ENCODE peak calls at places on chromosomes 6 and 20, in five cellular contexts. One of them, this sample, is unnamed.

GRCh38 chr20:2873747-2874041 is 413 bp downstream of the PTPRA start:
- DNase-seq in AG04449: no peak
- DNase-seq in uterus: peak
- DNase-seq in lower lobe of right lung: peak
- DNase-seq in IMR-90: peak
- DNase-seq in this sample: no peak

GRCh38 chr6:56685102-56685733 is 42.5 kb upstream of the DST start:
- DNase-seq in lower lobe of right lung: no peak
- DNase-seq in uterus: no peak
- DNase-seq in AG04449: no peak
- DNase-seq in IMR-90: no peak
- DNase-seq in this sample: no peak

GRCh38 chr6:116847234-116847633 is 18.4 kb upstream of the GPRC6A start:
- DNase-seq in uterus: no peak
- DNase-seq in AG04449: no peak
- DNase-seq in IMR-90: peak
- DNase-seq in lower lobe of right lung: no peak
- DNase-seq in this sample: peak

GRCh38 chr6:99308788-99309187 is 40.7 kb downstream of the FAXC start:
- DNase-seq in uterus: no peak
- DNase-seq in IMR-90: no peak
- DNase-seq in AG04449: no peak
- DNase-seq in lower lobe of right lung: no peak
- DNase-seq in this sample: no peak

GRCh38 chr6:29627762-29628418 is 5.1 kb downstream of the GABBR1 start:
- DNase-seq in AG04449: no peak
- DNase-seq in uterus: peak
- DNase-seq in IMR-90: peak
- DNase-seq in lower lobe of right lung: peak
- DNase-seq in this sample: peak

GRCh38 chr6:136614994-136615393 is 64.8 kb upstream of the MAP7 start:
- DNase-seq in IMR-90: no peak
- DNase-seq in uterus: no peak
- DNase-seq in AG04449: no peak
- DNase-seq in lower lobe of right lung: no peak
- DNase-seq in this sample: no peak

GRCh38 chr6:57108691-57109090 is 18.7 kb downstream of the ZNF451 start:
- DNase-seq in lower lobe of right lung: no peak
- DNase-seq in uterus: no peak
- DNase-seq in AG04449: no peak
- DNase-seq in IMR-90: no peak
- DNase-seq in this sample: no peak

GRCh38 chr20:15899972-15900371 is 673.3 kb downstream of the KIF16B start:
- DNase-seq in IMR-90: no peak
- DNase-seq in AG04449: no peak
- DNase-seq in lower lobe of right lung: no peak
- DNase-seq in uterus: no peak
- DNase-seq in this sample: no peak

GRCh38 chr6:157246048-157246630 is 77.2 kb downstream of the TMEM242 start:
- DNase-seq in IMR-90: no peak
- DNase-seq in AG04449: no peak
- DNase-seq in uterus: peak
- DNase-seq in lower lobe of right lung: no peak
- DNase-seq in this sample: no peak

GRCh38 chr6:153927867-153928266 is 111.2 kb upstream of the OPRM1 start:
- DNase-seq in AG04449: no peak
- DNase-seq in lower lobe of right lung: no peak
- DNase-seq in uterus: no peak
- DNase-seq in IMR-90: no peak
- DNase-seq in this sample: no peak

GRCh38 chr20:12528591-12529041 is 480.2 kb upstream of the SPTLC3 start:
- DNase-seq in uterus: no peak
- DNase-seq in AG04449: no peak
- DNase-seq in IMR-90: no peak
- DNase-seq in lower lobe of right lung: no peak
- DNase-seq in this sample: no peak

GRCh38 chr6:28683945-28684538 is 158.4 kb downstream of the GPX5 start:
- DNase-seq in uterus: no peak
- DNase-seq in IMR-90: peak
- DNase-seq in AG04449: no peak
- DNase-seq in lower lobe of right lung: no peak
- DNase-seq in this sample: no peak

GRCh38 chr20:36796117-36796516 is 22.6 kb upstream of the DSN1 start:
- DNase-seq in IMR-90: no peak
- DNase-seq in uterus: no peak
- DNase-seq in AG04449: no peak
- DNase-seq in lower lobe of right lung: no peak
- DNase-seq in this sample: no peak

GRCh38 chr20:36569847-36570429 is 3.5 kb upstream of the TGIF2 start:
- DNase-seq in lower lobe of right lung: no peak
- DNase-seq in uterus: no peak
- DNase-seq in IMR-90: peak
- DNase-seq in AG04449: no peak
- DNase-seq in this sample: no peak

DNA sequence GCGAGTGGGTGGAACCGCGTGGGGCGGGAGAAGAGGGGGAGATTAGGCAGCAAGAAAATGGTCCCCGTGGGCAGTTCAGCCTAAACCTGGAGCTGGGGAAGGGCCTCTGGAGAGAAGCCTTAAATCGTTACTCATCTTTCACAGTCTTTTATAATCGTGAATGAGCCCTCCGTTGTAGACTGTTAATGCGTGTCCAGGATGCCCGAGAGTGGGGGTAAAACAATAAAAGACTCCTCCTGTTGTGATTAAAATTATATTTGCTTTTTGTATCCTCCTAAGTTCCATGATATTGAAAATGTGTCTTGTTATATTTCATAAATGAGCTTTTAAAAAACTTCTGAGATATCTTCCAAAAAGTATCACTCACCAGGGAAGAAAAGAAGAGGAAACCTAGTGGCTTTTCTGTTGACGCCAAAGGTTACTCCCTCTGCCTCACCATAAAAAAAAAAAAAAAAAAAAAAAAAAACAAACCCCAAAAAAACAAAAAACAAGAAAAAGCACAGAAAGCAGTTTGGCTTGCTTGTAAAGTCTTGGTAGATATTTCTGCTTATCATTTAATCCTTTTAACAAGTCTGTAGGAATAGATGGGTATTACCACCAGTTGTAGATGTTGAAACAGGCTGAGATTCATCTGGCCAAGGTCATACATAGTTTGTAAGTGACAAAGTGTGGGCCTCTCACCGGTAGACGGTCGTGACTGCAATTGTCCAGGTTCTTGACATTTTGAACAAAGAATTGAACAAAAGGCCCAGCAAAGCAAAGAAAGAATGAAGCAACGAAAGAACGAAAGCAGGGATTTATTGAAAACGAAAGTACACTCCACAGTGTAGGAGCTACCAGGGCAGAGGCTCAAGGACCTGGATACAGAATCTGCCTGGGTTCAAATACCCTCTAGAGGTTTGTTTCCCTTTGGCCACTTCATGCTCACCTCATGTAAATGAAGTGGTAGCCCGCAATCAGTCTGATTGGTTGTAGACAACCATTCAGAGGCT is 11.4 kb upstream of the ELOVL5 start:
- DNase-seq in AG04449: no peak
- DNase-seq in IMR-90: peak
- DNase-seq in uterus: no peak
- DNase-seq in lower lobe of right lung: no peak
- DNase-seq in this sample: no peak
- H3K4me3 ChIP-seq in AG04449: peak
- H3K4me3 ChIP-seq in IMR-90: peak
- H3K4me3 ChIP-seq in uterus: peak
- H3K4me3 ChIP-seq in lower lobe of right lung: peak
- H3K4me3 ChIP-seq in this sample: peak

GRCh38 chr6:34565722-34566137 is 9.6 kb upstream of the SPDEF start:
- DNase-seq in AG04449: no peak
- DNase-seq in lower lobe of right lung: no peak
- DNase-seq in IMR-90: no peak
- DNase-seq in uterus: no peak
- DNase-seq in this sample: no peak
- TF ChIP-seq CTCF in AG04449: no peak
- TF ChIP-seq CTCF in lower lobe of right lung: no peak
- TF ChIP-seq CTCF in IMR-90: no peak
- TF ChIP-seq CTCF in uterus: no peak
- TF ChIP-seq CTCF in this sample: no peak

DNA sequence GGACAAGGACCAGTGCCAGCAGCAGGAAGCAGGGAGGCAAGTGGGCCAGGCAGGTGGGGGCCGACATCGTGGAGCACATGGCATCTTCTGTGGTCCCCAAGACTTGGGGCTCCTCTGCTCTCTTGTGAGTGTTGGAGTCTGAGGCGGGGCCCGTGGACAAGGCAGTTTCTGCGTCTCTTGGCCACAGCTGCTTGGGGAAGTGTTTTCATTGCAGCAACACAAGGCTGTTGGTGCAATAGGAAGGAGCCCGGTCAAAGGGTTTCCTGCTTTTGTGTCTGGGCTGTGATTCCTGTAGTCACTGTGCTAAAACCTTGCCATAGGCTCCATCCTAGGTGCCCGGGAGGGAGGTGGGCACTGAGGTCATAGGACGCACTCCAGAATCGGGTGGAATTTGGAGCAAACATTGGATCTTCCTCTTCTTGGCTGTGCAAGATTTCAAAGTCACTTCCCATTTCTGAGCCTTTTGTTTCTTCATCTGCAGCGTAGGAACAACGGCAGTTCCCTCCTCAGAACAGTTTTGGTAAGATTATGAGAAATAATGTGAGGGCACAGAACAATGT is at the start of gene SIRPB2:
- DNase-seq in AG04449: no peak
- DNase-seq in lower lobe of right lung: peak
- DNase-seq in IMR-90: no peak
- DNase-seq in uterus: no peak
- DNase-seq in this sample: no peak
- H3K4me3 ChIP-seq in AG04449: no peak
- H3K4me3 ChIP-seq in lower lobe of right lung: peak
- H3K4me3 ChIP-seq in IMR-90: no peak
- H3K4me3 ChIP-seq in uterus: no peak
- H3K4me3 ChIP-seq in this sample: no peak

DNA sequence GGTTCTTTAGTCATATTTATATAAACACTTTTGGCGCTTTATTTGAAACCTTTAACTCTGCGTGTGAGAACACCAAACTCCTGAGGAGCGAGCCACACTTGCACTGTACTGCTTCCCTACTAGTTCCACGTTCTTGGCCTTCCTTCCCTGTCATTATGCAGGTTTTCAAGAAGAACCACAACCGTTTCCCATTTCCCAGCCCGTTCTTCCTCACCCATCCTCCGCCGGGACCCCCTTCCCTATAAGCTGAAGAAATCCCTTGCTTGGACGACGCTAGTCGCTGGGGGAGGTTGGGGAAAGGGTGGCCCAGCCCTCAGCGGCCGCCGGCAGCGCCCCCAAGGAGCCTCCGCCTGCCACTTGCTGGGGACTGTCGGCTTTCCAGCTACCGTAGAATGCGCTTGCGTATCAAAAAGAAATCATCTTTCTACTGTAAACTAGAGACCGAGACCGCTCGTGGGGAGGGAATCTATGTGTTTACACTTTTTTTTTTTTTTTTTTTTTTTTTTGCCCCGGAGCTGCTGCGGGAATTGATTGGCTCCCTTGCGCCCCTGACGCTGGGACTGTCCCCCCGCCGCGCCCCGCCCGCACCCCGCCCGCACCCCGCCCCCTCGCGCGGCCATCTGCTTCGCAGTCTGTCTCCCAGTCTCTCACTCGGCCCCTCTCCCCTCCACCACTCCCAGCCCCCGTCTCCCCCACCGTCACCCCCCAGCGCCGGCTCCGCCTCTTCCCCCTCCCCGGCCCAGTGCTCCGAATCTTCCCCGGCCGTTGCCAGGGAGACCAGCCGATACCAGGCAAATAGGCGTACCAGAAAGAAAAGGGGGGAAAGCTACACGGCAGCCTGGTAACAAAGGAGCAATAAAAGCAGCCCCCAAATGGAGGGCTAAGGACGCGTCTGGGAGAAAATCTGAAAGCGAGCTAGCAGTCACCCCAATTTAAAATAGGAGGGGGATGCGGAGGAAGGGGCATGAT is 2.3 kb upstream of the MARCKS start:
- DNase-seq in AG04449: no peak
- DNase-seq in uterus: peak
- DNase-seq in lower lobe of right lung: peak
- DNase-seq in IMR-90: peak
- DNase-seq in this sample: no peak
- TF ChIP-seq CTCF in AG04449: no peak
- TF ChIP-seq CTCF in uterus: no peak
- TF ChIP-seq CTCF in lower lobe of right lung: peak
- TF ChIP-seq CTCF in IMR-90: no peak
- TF ChIP-seq CTCF in this sample: peak

GRCh38 chr20:43681468-43681942 is 14.6 kb downstream of the MYBL2 start:
- DNase-seq in uterus: no peak
- DNase-seq in lower lobe of right lung: no peak
- DNase-seq in AG04449: no peak
- DNase-seq in IMR-90: no peak
- DNase-seq in this sample: no peak
- H3K4me3 ChIP-seq in uterus: no peak
- H3K4me3 ChIP-seq in lower lobe of right lung: no peak
- H3K4me3 ChIP-seq in AG04449: no peak
- H3K4me3 ChIP-seq in IMR-90: no peak
- H3K4me3 ChIP-seq in this sample: no peak

GRCh38 chr6:143027058-143027457 is 33.6 kb upstream of the AIG1 start:
- DNase-seq in lower lobe of right lung: peak
- DNase-seq in uterus: peak
- DNase-seq in AG04449: no peak
- DNase-seq in IMR-90: peak
- DNase-seq in this sample: no peak
- TF ChIP-seq CTCF in lower lobe of right lung: peak
- TF ChIP-seq CTCF in uterus: peak
- TF ChIP-seq CTCF in AG04449: peak
- TF ChIP-seq CTCF in IMR-90: peak
- TF ChIP-seq CTCF in this sample: peak

This sample was measured in HFF-Myc.